ENCODE peak calls at places on chromosomes 11 and 22, in five cellular contexts. L, R, U, P and V are unnamed samples.
A peak's percentile ranks its signal among the peaks of the same experiment; 100 is the strongest.

GRCh38 chr22:29335656-29336055 is 20.2 kb upstream of the RASL10A start:
- DNase-seq in U (no peak), R (no peak), P (no peak), L (no peak), V (no peak)

GRCh38 chr11:68120212-68121066 is 749 bp downstream of the CHKA start:
- DNase-seq in U (peak; percentile 61), P (peak; percentile 43), L (peak; percentile 82), R (peak; percentile 47), V (peak; percentile 59)

GRCh38 chr11:100932474-100933100 is 197.0 kb downstream of the PGR start:
- DNase-seq in P (peak; percentile 27), L (peak; percentile 17), U (peak; percentile 51), R (peak; percentile 78), V (peak; percentile 77)

GRCh38 chr11:18012314-18012905 is 437 bp downstream of the SERGEF start:
- DNase-seq in U (no peak), L (peak; percentile 30), P (peak; percentile 24), R (peak; percentile 30), V (peak; percentile 8)

GRCh38 chr11:35515224-35515623 is 10.2 kb downstream of the PAMR1 start:
- DNase-seq in R (no peak), U (no peak), P (peak; percentile 89), L (no peak), V (no peak)

GRCh38 chr22:39080052-39080762 is 3.1 kb downstream of the APOBEC3G start:
- DNase-seq in L (no peak), R (no peak), P (no peak), U (no peak), V (no peak)

GRCh38 chr22:50102946-50103345 is 13.1 kb downstream of the MOV10L1 start:
- DNase-seq in R (peak; percentile 4), P (no peak), U (no peak), L (no peak), V (no peak)

GRCh38 chr11:85123752-85124231 is 503.4 kb downstream of the DLG2 start:
- DNase-seq in L (peak; percentile 11), U (peak; percentile 24), R (no peak), P (no peak), V (peak; percentile 1)

GRCh38 chr11:128929991-128930390 is 12.7 kb downstream of the TP53AIP1 start:
- DNase-seq in U (no peak), L (no peak), P (peak; percentile 84), R (no peak), V (peak; percentile 45)

GRCh38 chr11:8034604-8035224 is 46.3 kb upstream of the TUB start:
- DNase-seq in L (no peak), R (no peak), P (no peak), U (no peak), V (no peak)

GRCh38 chr11:15276616-15277015 is 161.9 kb downstream of the INSC start:
- DNase-seq in L (peak; percentile 24), R (no peak), P (no peak), U (no peak), V (peak; percentile 76)

GRCh38 chr11:115501895-115502589 is 2.2 kb downstream of the CADM1 start:
- DNase-seq in R (no peak), P (peak; percentile 53), L (peak; percentile 24), U (peak; percentile 81), V (peak; percentile 2)

GRCh38 chr11:134119094-134119493 is 50.2 kb downstream of the JAM3 start:
- DNase-seq in R (no peak), U (no peak), P (peak; percentile 91), L (no peak), V (no peak)

DNA sequence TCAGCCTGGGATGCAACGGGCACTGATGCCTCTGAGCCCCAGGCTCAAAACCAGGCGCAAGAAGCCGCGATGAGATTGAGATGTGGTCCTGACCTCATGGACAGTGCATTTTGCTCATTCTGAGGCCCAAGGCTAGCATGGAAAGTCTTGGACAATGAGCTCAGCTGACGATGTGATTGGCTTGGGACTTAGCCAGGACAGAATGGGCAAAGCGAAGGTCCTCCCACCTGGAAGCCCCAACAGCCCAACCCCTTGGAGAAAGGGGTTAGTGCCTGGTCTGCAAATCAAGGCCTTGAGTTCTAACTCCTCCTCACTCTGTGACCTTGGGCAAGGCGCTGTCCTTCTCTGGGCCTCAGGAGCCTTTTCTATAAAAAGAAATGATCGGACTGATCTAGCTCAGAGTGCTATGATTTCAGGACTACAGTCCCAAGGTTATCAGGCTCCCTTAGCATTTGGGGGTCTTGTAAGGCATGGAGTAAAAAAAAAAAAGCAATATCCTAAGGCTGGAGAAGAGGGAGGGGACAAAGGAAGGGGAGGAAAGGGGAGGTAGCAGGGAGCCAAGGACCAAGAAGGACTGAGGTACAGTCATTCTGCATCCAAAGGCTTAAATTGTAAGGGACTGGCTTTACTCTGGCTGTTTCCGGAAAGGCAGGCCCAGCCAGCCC is 2.7 kb downstream of the SLC43A3 start:
- DNase-seq in L (no peak), P (no peak), U (no peak), R (no peak), V (no peak)
- H3K27ac ChIP-seq in L (no peak overlapping the region), P (peak overlapping the region; percentile 97), U (peak overlapping the region; percentile 59), R (no peak overlapping the region), V (peak overlapping the region; percentile 43)

GRCh38 chr22:41915035-41915782 is at the start of gene SHISA8:
- DNase-seq in P (peak; percentile 39), U (peak; percentile 42), L (peak; percentile 80), R (peak; percentile 43), V (peak; percentile 73)
- TF ChIP-seq EZH2 in P (peak; percentile 89), U (no peak), L (peak; percentile 70), R (no peak), V (no peak)

DNA sequence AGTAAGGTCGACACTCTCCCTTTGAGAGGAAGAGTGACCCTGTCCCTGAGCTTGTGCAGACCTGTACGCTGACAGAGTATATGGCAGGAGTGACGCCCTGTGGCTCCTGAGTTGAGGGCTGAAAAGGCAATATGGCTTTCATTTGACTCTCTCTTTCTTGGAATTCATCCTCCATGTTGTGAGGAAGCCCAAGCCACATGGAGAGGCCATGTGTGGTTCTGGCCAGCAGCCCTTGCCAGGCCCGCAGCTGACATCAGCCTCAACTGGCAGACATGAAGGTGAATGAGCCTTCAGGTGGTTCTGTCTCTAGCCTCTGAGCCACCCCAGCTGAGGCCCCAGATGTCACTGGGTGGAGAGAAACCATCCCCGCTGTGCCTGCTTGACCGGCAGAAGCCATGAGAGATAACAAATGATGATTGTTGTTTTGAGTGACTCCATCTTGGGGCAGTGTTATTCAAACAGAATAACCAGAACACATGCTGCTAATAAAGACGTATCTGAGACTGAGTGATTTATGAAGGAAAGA is 31.9 kb downstream of the SMIM38 start:
- DNase-seq in P (no peak), U (no peak), R (no peak), L (no peak), V (no peak)
- H3K27me3 ChIP-seq in P (peaks cover 4% of the 10 kb centered on the region), U (peaks cover 38% of the 10 kb centered on the region), R (no peaks in the 10 kb centered on the region), L (no peaks in the 10 kb centered on the region), V (no peaks in the 10 kb centered on the region)

GRCh38 chr22:31501738-31502137 is 5.4 kb downstream of the SFI1 start:
- DNase-seq in R (no peak), U (no peak), L (no peak), P (no peak), V (no peak)
- H3K27ac ChIP-seq in R (no peak overlapping the region), U (no peak overlapping the region), L (no peak overlapping the region), P (no peak overlapping the region), V (no peak overlapping the region)

DNA sequence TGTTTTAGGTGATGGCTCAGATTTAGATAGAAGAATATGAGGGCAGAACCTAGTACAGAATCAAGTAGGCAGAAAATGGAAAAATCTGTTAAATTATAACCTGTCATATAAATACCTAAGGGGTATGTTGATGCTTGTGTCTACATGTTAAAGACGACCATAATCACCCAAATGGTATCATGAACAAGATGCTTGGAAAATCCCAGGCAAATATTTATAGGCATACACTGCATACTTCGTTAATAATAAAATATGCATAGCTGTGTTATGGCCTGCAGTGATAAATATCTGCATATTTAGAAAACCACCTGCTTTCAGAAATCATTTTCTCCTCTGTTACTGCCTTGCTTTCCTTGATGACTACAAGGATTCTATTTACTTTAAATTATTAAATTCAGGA is 18.9 kb upstream of the DDX10 start:
- DNase-seq in L (no peak), R (no peak), U (no peak), P (no peak), V (no peak)
- TF ChIP-seq EZH2 in L (no peak), R (no peak), U (no peak), P (no peak), V (no peak)